ENCODE peak calls at places on chromosomes 1 and 21, in six cellular contexts. One of them, this sample, is unnamed.
A peak's percentile ranks its signal among the peaks of the same experiment; 100 is the strongest.

GRCh38 chr1:56060901-56061300 is 518.5 kb downstream of the PLPP3 start:
- DNase-seq in DND-41: no peak
- DNase-seq in pancreas: no peak
- DNase-seq in ovary: no peak
- DNase-seq in tibial artery: no peak
- DNase-seq in CD4-positive, alpha-beta T cell: no peak
- DNase-seq in this sample: no peak

GRCh38 chr1:33008051-33008914 is 28.4 kb downstream of the AK2 start:
- DNase-seq in DND-41: no peak
- DNase-seq in pancreas: peak; percentile 79
- DNase-seq in CD4-positive, alpha-beta T cell: no peak
- DNase-seq in tibial artery: no peak
- DNase-seq in ovary: no peak
- DNase-seq in this sample: no peak

GRCh38 chr1:236287757-236288619 is 6.2 kb upstream of the ERO1B start:
- DNase-seq in tibial artery: no peak
- DNase-seq in pancreas: no peak
- DNase-seq in ovary: peak; percentile 80
- DNase-seq in DND-41: peak; percentile 55
- DNase-seq in CD4-positive, alpha-beta T cell: no peak
- DNase-seq in this sample: no peak

GRCh38 chr1:147109762-147110161 is 62.5 kb downstream of the PRKAB2 start:
- DNase-seq in ovary: no peak
- DNase-seq in CD4-positive, alpha-beta T cell: no peak
- DNase-seq in pancreas: no peak
- DNase-seq in DND-41: no peak
- DNase-seq in tibial artery: no peak
- DNase-seq in this sample: no peak

GRCh38 chr1:233490488-233490887 is 123.4 kb upstream of the KCNK1 start:
- DNase-seq in DND-41: no peak
- DNase-seq in ovary: no peak
- DNase-seq in pancreas: peak; percentile 77
- DNase-seq in tibial artery: no peak
- DNase-seq in CD4-positive, alpha-beta T cell: no peak
- DNase-seq in this sample: no peak

GRCh38 chr1:3992103-3992556 is 92.1 kb upstream of the C1orf174 start:
- DNase-seq in tibial artery: no peak
- DNase-seq in CD4-positive, alpha-beta T cell: no peak
- DNase-seq in DND-41: no peak
- DNase-seq in ovary: no peak
- DNase-seq in pancreas: no peak
- DNase-seq in this sample: peak; percentile 31

GRCh38 chr1:217048104-217048707 is 325.0 kb upstream of the ESRRG start:
- DNase-seq in DND-41: peak; percentile 4
- DNase-seq in pancreas: no peak
- DNase-seq in tibial artery: no peak
- DNase-seq in ovary: no peak
- DNase-seq in CD4-positive, alpha-beta T cell: no peak
- DNase-seq in this sample: no peak

GRCh38 chr21:40507978-40508377 is 339.0 kb downstream of the DSCAM start:
- DNase-seq in ovary: no peak
- DNase-seq in pancreas: no peak
- DNase-seq in DND-41: no peak
- DNase-seq in CD4-positive, alpha-beta T cell: no peak
- DNase-seq in tibial artery: no peak
- DNase-seq in this sample: no peak

GRCh38 chr1:205073511-205073910 is 10.7 kb downstream of the TMEM81 start:
- DNase-seq in pancreas: no peak
- DNase-seq in ovary: no peak
- DNase-seq in tibial artery: no peak
- DNase-seq in DND-41: no peak
- DNase-seq in CD4-positive, alpha-beta T cell: no peak
- DNase-seq in this sample: no peak

GRCh38 chr1:155325596-155325893 is 4.9 kb downstream of the RUSC1 start:
- DNase-seq in pancreas: no peak
- DNase-seq in DND-41: no peak
- DNase-seq in tibial artery: no peak
- DNase-seq in ovary: no peak
- DNase-seq in CD4-positive, alpha-beta T cell: no peak
- DNase-seq in this sample: no peak

GRCh38 chr1:175548774-175549173 is 194.6 kb downstream of the TNR start:
- DNase-seq in ovary: no peak
- DNase-seq in CD4-positive, alpha-beta T cell: no peak
- DNase-seq in DND-41: no peak
- DNase-seq in tibial artery: no peak
- DNase-seq in pancreas: peak; percentile 36
- DNase-seq in this sample: no peak

GRCh38 chr1:178614286-178614685 is 101.4 kb downstream of the TEX35 start:
- DNase-seq in ovary: no peak
- DNase-seq in CD4-positive, alpha-beta T cell: no peak
- DNase-seq in DND-41: no peak
- DNase-seq in pancreas: no peak
- DNase-seq in tibial artery: no peak
- DNase-seq in this sample: no peak

GRCh38 chr21:41961282-41961701 is 7.5 kb upstream of the C2CD2 start:
- DNase-seq in ovary: no peak
- DNase-seq in tibial artery: no peak
- DNase-seq in CD4-positive, alpha-beta T cell: no peak
- DNase-seq in DND-41: no peak
- DNase-seq in pancreas: no peak
- DNase-seq in this sample: no peak

GRCh38 chr21:43854773-43855633 is 10.0 kb upstream of the AGPAT3 start:
- DNase-seq in ovary: no peak
- DNase-seq in tibial artery: no peak
- DNase-seq in pancreas: no peak
- DNase-seq in DND-41: peak; percentile 65
- DNase-seq in CD4-positive, alpha-beta T cell: no peak
- DNase-seq in this sample: no peak

GRCh38 chr1:211133393-211133840 is 531 bp downstream of the KCNH1 start:
- DNase-seq in ovary: peak; percentile 15
- DNase-seq in CD4-positive, alpha-beta T cell: no peak
- DNase-seq in pancreas: no peak
- DNase-seq in tibial artery: no peak
- DNase-seq in DND-41: no peak
- DNase-seq in this sample: no peak

GRCh38 chr1:13807213-13807612 is 107.2 kb downstream of the PRDM2 start:
- DNase-seq in tibial artery: no peak
- DNase-seq in ovary: no peak
- DNase-seq in CD4-positive, alpha-beta T cell: no peak
- DNase-seq in DND-41: peak; percentile 20
- DNase-seq in pancreas: no peak
- DNase-seq in this sample: no peak

GRCh38 chr1:67573481-67573880 is 111.5 kb upstream of the GADD45A start:
- DNase-seq in ovary: no peak
- DNase-seq in pancreas: no peak
- DNase-seq in tibial artery: no peak
- DNase-seq in DND-41: no peak
- DNase-seq in CD4-positive, alpha-beta T cell: no peak
- DNase-seq in this sample: no peak

GRCh38 chr21:32414579-32415358 is 2.3 kb downstream of the EVA1C start:
- DNase-seq in pancreas: no peak
- DNase-seq in tibial artery: no peak
- DNase-seq in DND-41: no peak
- DNase-seq in CD4-positive, alpha-beta T cell: no peak
- DNase-seq in ovary: peak; percentile 7
- DNase-seq in this sample: no peak
- TF ChIP-seq CTCF in pancreas: no peak
- TF ChIP-seq CTCF in tibial artery: peak; percentile 22
- TF ChIP-seq CTCF in DND-41: peak; percentile 44
- TF ChIP-seq CTCF in CD4-positive, alpha-beta T cell: no peak
- TF ChIP-seq CTCF in ovary: peak; percentile 22
- TF ChIP-seq CTCF in this sample: no peak

DNA sequence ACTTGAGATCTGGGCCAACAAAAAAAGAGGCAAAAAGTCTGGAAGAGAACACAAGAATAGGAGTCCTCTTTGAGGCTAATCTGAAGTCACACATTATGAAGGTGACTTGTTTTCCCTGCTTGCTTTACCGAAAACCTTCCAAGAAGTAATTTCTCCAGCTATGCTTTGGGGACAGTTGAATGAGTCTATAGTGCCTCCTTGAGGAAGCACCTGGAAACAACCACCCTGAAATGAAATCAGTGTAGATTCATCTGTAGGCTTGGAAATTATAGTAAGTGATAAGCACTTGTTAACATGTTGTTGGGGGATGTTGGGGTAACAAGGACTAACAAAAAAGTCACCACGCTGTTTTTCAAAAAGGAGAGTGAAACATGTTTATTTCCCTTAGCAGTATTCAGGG is 23.4 kb upstream of the RPTN start:
- DNase-seq in CD4-positive, alpha-beta T cell: no peak
- DNase-seq in pancreas: no peak
- DNase-seq in tibial artery: no peak
- DNase-seq in ovary: no peak
- DNase-seq in DND-41: peak; percentile 8
- DNase-seq in this sample: no peak
- TF ChIP-seq CTCF in CD4-positive, alpha-beta T cell: no peak
- TF ChIP-seq CTCF in pancreas: no peak
- TF ChIP-seq CTCF in tibial artery: peak; percentile 23
- TF ChIP-seq CTCF in ovary: no peak
- TF ChIP-seq CTCF in DND-41: peak; percentile 59
- TF ChIP-seq CTCF in this sample: no peak

GRCh38 chr1:17574502-17574901 is 35.0 kb downstream of the ARHGEF10L start:
- DNase-seq in DND-41: no peak
- DNase-seq in pancreas: no peak
- DNase-seq in CD4-positive, alpha-beta T cell: no peak
- DNase-seq in ovary: no peak
- DNase-seq in tibial artery: no peak
- DNase-seq in this sample: no peak
- TF ChIP-seq CTCF in DND-41: no peak
- TF ChIP-seq CTCF in pancreas: no peak
- TF ChIP-seq CTCF in CD4-positive, alpha-beta T cell: no peak
- TF ChIP-seq CTCF in ovary: no peak
- TF ChIP-seq CTCF in tibial artery: peak; percentile 49
- TF ChIP-seq CTCF in this sample: no peak

DNA sequence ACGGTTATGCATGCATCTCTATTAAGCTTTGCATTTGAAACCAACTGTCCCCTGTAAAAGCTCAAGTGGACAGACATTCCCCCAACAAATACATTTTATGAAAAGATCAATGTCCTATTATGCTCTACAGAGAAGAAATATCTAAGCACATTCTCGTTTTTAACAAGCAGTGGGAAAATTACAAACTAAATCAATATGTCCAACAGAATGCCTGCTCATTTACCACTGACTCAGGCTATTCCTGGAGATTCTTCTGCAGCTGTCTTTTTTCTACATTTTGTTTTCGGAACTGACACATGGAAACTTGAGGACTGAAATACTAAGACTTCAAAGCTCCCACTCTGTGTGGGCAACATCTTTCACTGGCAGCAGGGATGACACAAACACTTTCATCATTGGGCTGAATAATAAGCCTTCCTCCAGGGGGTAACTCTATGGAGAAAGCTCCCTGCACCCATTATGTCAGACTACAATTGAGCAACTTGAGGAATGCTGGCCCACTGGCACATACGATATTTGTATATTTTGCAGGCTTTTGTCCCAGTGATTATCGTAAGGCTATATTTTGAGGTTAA is 175.6 kb upstream of the NCAM2 start:
- DNase-seq in DND-41: no peak
- DNase-seq in tibial artery: no peak
- DNase-seq in pancreas: no peak
- DNase-seq in ovary: no peak
- DNase-seq in CD4-positive, alpha-beta T cell: no peak
- DNase-seq in this sample: no peak
- TF ChIP-seq CTCF in DND-41: no peak
- TF ChIP-seq CTCF in tibial artery: no peak
- TF ChIP-seq CTCF in pancreas: no peak
- TF ChIP-seq CTCF in ovary: no peak
- TF ChIP-seq CTCF in CD4-positive, alpha-beta T cell: no peak
- TF ChIP-seq CTCF in this sample: no peak

GRCh38 chr1:8343464-8344001 is 25.6 kb downstream of the SLC45A1 start:
- DNase-seq in pancreas: no peak
- DNase-seq in tibial artery: peak; percentile 88
- DNase-seq in ovary: peak; percentile 83
- DNase-seq in DND-41: no peak
- DNase-seq in CD4-positive, alpha-beta T cell: no peak
- DNase-seq in this sample: peak; percentile 74

GRCh38 chr1:8344893-8345507 is 27.1 kb downstream of the SLC45A1 start:
- DNase-seq in DND-41: no peak
- DNase-seq in pancreas: no peak
- DNase-seq in CD4-positive, alpha-beta T cell: no peak
- DNase-seq in tibial artery: no peak
- DNase-seq in ovary: no peak
- DNase-seq in this sample: no peak

GRCh38 chr1:8343044-8343443 is 25.1 kb downstream of the SLC45A1 start:
- DNase-seq in tibial artery: no peak
- DNase-seq in DND-41: no peak
- DNase-seq in CD4-positive, alpha-beta T cell: no peak
- DNase-seq in ovary: no peak
- DNase-seq in pancreas: no peak
- DNase-seq in this sample: no peak

GRCh38 chr1:8340456-8340855 is 22.5 kb downstream of the SLC45A1 start:
- DNase-seq in ovary: no peak
- DNase-seq in pancreas: no peak
- DNase-seq in DND-41: no peak
- DNase-seq in tibial artery: no peak
- DNase-seq in CD4-positive, alpha-beta T cell: no peak
- DNase-seq in this sample: no peak

DNA sequence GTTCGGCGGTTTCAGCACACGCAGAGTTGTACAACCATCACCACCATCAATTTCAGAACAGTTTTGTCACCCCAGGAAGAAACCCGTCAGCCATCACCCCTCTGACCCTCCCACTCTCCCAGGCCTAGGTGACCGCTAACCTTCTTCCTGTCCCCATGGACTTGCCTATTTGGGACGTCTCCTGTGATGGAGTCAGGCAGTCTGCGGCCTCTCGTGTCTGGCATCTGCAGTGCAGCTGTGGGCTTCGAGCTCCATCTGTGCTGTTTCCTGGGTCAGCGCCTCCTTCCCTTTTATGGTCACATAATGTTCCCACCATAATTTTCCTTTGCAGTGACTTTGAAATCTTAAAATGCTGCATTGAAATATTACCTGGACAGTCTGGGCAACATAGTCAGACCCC is 24.4 kb downstream of the SLC45A1 start:
- DNase-seq in tibial artery: no peak
- DNase-seq in DND-41: no peak
- DNase-seq in ovary: peak; percentile 36
- DNase-seq in CD4-positive, alpha-beta T cell: no peak
- DNase-seq in pancreas: no peak
- DNase-seq in this sample: no peak
- TF ChIP-seq CTCF in tibial artery: peak; percentile 24
- TF ChIP-seq CTCF in DND-41: no peak
- TF ChIP-seq CTCF in ovary: no peak
- TF ChIP-seq CTCF in CD4-positive, alpha-beta T cell: no peak
- TF ChIP-seq CTCF in pancreas: no peak
- TF ChIP-seq CTCF in this sample: no peak

This sample was measured in breast epithelium.